ENCODE peak calls at places on chromosomes 7 and 10, in four cellular contexts. F, M, Q and B are unnamed samples.

GRCh38 chr7:100887186-100887954 is 2.1 kb downstream of the UFSP1 start:
- DNase-seq in F (no peak), M (peak; percentile 54), Q (no peak), B (no peak)

GRCh38 chr10:102511562-102512274 is 7.9 kb downstream of the SUFU start:
- DNase-seq in F (no peak), M (peak; percentile 26), Q (no peak), B (no peak)

GRCh38 chr10:92387289-92387940 is 96.4 kb downstream of the MARCHF5 start:
- DNase-seq in F (peak; percentile 90), M (peak; percentile 23), Q (peak; percentile 58), B (peak; percentile 69)

GRCh38 chr7:138137423-138138171 is 61.3 kb downstream of the AKR1D1 start:
- DNase-seq in F (no peak), M (no peak), Q (peak; percentile 22), B (no peak)

GRCh38 chr7:130822642-130823041 is 88.6 kb upstream of the KLF14 start:
- DNase-seq in F (no peak), M (no peak), Q (no peak), B (no peak)

GRCh38 chr7:41472427-41473125 is 230.3 kb downstream of the INHBA start:
- DNase-seq in F (no peak), M (no peak), Q (no peak), B (no peak)

GRCh38 chr7:50610521-50611277 is 45.5 kb upstream of the DDC start:
- DNase-seq in F (no peak), M (no peak), Q (peak; percentile 72), B (peak; percentile 36)

GRCh38 chr10:7507887-7508726 is 97.3 kb upstream of the SFMBT2 start:
- DNase-seq in F (no peak), M (no peak), Q (no peak), B (no peak)

GRCh38 chr10:112137381-112137987 is 46.1 kb downstream of the GPAM start:
- DNase-seq in F (peak; percentile 94), M (peak; percentile 44), Q (peak; percentile 71), B (peak; percentile 93)

GRCh38 chr10:95789928-95790327 is 34.0 kb downstream of the ENTPD1 start:
- DNase-seq in F (no peak), M (no peak), Q (no peak), B (no peak)

GRCh38 chr7:26567263-26567662 is 275.6 kb downstream of the SNX10 start:
- DNase-seq in F (no peak), M (no peak), Q (no peak), B (no peak)

GRCh38 chr7:26560857-26561256 is 269.2 kb downstream of the SNX10 start:
- DNase-seq in F (no peak), M (no peak), Q (no peak), B (no peak)

DNA sequence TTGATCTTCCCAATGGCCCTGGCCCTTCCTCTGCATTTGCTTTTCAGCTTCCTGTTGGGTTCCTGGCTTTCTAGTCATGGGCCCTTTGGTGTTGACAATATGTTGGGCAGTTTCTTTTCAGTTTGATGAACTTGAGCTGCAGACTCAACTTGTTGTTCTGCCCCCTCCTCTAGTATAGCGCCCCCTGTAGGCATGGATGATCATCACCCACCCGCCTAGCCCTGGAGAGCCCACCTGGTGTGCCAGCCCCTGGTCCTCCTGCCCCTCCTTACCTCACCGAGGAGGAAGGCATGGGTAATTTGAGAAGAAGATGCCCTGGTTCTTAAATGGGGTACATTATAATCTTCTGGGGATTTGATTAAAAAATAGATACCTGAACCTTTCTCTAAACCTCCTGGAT is 271.2 kb downstream of the SNX10 start:
- DNase-seq in F (no peak), M (no peak), Q (no peak), B (no peak)
- TF ChIP-seq CTCF in F (peak; percentile 35), M (no peak), Q (no peak), B (no peak)

GRCh38 chr7:117312593-117312992 is 10.3 kb downstream of the WNT2 start:
- DNase-seq in F (no peak), M (no peak), Q (no peak), B (no peak)
- TF ChIP-seq CTCF in F (no peak), M (no peak), Q (peak; percentile 15), B (no peak)

GRCh38 chr7:136741941-136742340 is 126.5 kb upstream of the CHRM2 start:
- DNase-seq in F (no peak), M (no peak), Q (peak; percentile 52), B (no peak)
- TF ChIP-seq CTCF in F (no peak), M (no peak), Q (no peak), B (no peak)

GRCh38 chr10:119306514-119306951 is 99.2 kb downstream of the GRK5 start:
- DNase-seq in F (no peak), M (no peak), Q (peak; percentile 54), B (peak; percentile 63)
- TF ChIP-seq CTCF in F (no peak), M (peak; percentile 16), Q (peak; percentile 52), B (peak; percentile 19)

GRCh38 chr10:60495357-60495756 is 105.7 kb upstream of the ANK3 start:
- DNase-seq in F (no peak), M (no peak), Q (peak; percentile 24), B (no peak)
- TF ChIP-seq CTCF in F (no peak), M (no peak), Q (no peak), B (no peak)

GRCh38 chr7:2713370-2713769 is 25.4 kb downstream of the AMZ1 start:
- DNase-seq in F (no peak), M (no peak), Q (no peak), B (no peak)
- TF ChIP-seq CTCF in F (no peak), M (peak; percentile 8), Q (no peak), B (no peak)